ENCODE peak calls at places on chromosomes 12 and 14, in five cellular contexts. Y, C, Q, O and T are unnamed samples.

GRCh38 chr14:58362798-58363412 is 32.8 kb upstream of the TOMM20L start:
- DNase-seq in Y (no peak), C (no peak), Q (peak), O (no peak), T (no peak)

GRCh38 chr12:7989827-7990491 is 42.6 kb upstream of the FOXJ2 start:
- DNase-seq in Y (no peak), C (no peak), Q (peak), O (no peak), T (peak)

GRCh38 chr12:18171571-18171970 is 81.6 kb upstream of the RERGL start:
- DNase-seq in Y (no peak), C (no peak), Q (peak), O (no peak), T (no peak)

GRCh38 chr14:38039526-38039925 is 168.2 kb upstream of the SSTR1 start:
- DNase-seq in Y (no peak), C (no peak), Q (peak), O (no peak), T (no peak)

GRCh38 chr12:45369065-45369464 is 153.2 kb downstream of the ANO6 start:
- DNase-seq in Y (no peak), C (no peak), Q (peak), O (no peak), T (peak)

GRCh38 chr12:131897875-131898274 is 3.5 kb downstream of the ULK1 start:
- DNase-seq in Y (no peak), C (no peak), Q (no peak), O (no peak), T (no peak)

GRCh38 chr12:114911196-114911595 is 227.2 kb upstream of the TBX3 start:
- DNase-seq in Y (no peak), C (no peak), Q (peak), O (no peak), T (no peak)

GRCh38 chr12:45878630-45879255 is 111.6 kb downstream of the SCAF11 start:
- DNase-seq in Y (no peak), C (no peak), Q (peak), O (no peak), T (peak)

GRCh38 chr14:74636424-74637183 is 24.6 kb upstream of the LTBP2 start:
- DNase-seq in Y (no peak), C (no peak), Q (peak), O (no peak), T (no peak)

GRCh38 chr14:102593841-102594170 is 1.4 kb downstream of the RCOR1 start:
- DNase-seq in Y (no peak), C (no peak), Q (no peak), O (no peak), T (no peak)

GRCh38 chr12:61291647-61292046 is 968.6 kb upstream of the USP15 start:
- DNase-seq in Y (no peak), C (no peak), Q (peak), O (no peak), T (no peak)

DNA sequence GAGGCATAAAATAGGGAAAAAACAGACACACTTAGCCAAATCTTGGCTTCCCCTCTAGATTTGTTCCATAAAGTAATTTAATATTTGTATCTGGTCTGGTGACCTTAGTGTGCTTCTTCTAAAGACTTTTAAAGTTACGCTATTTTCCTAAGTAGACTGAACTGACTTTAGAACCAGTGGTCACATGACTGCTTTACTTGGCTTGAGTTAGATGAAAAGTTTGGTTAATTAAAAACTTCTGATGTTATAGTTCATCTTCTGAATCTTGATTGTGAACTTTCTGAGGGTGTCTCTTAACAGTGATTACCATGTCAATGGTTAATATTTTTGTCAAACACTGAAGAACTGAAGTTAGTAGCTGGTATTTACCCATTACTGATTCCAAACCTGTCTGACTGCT is 2.6 kb downstream of the BBS10 start:
- DNase-seq in Y (no peak), C (no peak), Q (no peak), O (no peak), T (no peak)
- H2BK120ac ChIP-seq in Y (no peak), C (no peak), Q (no peak), O (no peak), T (no peak)

GRCh38 chr14:61342941-61343340 is 21.6 kb downstream of the PRKCH start:
- DNase-seq in Y (no peak), C (no peak), Q (no peak), O (no peak), T (no peak)
- H3K27ac ChIP-seq in Y (no peak), C (no peak), Q (no peak), O (no peak), T (no peak)

DNA sequence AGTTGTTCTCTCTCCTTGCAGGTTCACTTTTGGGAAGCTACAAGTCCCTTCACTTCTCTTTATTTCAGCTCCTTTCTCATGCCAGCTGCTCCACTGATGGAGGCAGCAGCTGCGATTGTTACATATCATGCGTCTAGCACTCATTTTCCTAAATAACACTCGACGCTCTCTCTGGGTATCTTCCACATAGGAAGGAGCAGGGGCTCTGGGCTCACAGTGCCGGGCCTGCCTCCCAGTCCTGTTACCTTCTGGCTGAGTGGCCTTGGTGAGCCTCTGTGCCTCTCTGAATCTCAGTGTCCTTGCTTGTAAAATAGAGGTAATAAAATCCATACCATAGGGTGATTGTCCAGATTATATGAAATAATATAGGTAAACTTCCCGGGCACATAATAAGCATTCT is 162.5 kb upstream of the HIF1A start:
- DNase-seq in Y (no peak), C (no peak), Q (no peak), O (no peak), T (no peak)
- H2BK12ac ChIP-seq in Y (no peak), C (no peak), Q (peak), O (no peak), T (peak)

GRCh38 chr14:92486881-92487280 is 26.7 kb upstream of the RIN3 start:
- DNase-seq in Y (no peak), C (no peak), Q (peak), O (no peak), T (no peak)

GRCh38 chr14:92484132-92484823 is 29.3 kb upstream of the RIN3 start:
- DNase-seq in Y (peak), C (no peak), Q (no peak), O (no peak), T (no peak)

GRCh38 chr14:92489394-92490238 is 24.0 kb upstream of the RIN3 start:
- DNase-seq in Y (peak), C (no peak), Q (no peak), O (no peak), T (peak)

GRCh38 chr14:92490239-92490959 is 23.2 kb upstream of the RIN3 start:
- DNase-seq in Y (peak), C (no peak), Q (no peak), O (no peak), T (no peak)

DNA sequence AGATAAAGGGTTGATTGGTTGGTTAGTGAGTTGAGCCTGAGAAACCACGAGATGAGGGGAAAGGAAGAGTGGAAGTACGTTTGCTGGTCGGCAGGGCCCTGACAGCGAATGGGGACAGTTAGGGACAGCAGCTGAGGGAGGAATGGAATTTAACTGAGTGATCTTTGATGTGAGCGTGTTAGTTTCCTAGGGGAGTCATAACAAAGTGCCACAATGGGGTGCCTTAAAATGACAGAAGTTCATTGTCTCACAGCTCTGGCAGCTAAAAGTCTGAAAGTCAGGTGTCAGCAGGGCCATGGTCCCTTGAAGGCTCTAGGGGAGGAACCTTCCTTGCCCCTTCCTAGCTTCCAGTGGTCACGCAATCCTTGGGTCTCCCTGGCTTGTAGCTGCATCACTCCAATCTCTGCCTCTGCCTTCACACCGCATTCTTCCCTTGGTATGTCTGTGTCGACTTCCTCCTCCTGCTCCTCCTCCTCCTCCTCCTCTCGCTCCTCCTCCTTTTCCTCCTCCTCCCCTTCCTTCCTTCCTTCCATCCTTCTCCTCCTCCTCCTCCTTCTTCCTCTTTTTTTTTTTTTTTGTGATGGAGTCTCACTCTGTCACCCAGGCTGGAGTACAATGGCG is 26.0 kb upstream of the RIN3 start:
- DNase-seq in Y (peak), C (no peak), Q (no peak), O (no peak), T (no peak)
- H2BK120ac ChIP-seq in Y (no peak), C (no peak), Q (no peak), O (no peak), T (no peak)

GRCh38 chr12:98757455-98757854 is 112.4 kb downstream of the APAF1 start:
- DNase-seq in Y (no peak), C (no peak), Q (no peak), O (no peak), T (no peak)

GRCh38 chr12:98751580-98752115 is 106.6 kb downstream of the APAF1 start:
- DNase-seq in Y (no peak), C (no peak), Q (no peak), O (no peak), T (no peak)

GRCh38 chr12:98754095-98754494 is 109.0 kb downstream of the APAF1 start:
- DNase-seq in Y (no peak), C (no peak), Q (peak), O (no peak), T (no peak)

GRCh38 chr12:98750511-98750910 is 105.4 kb downstream of the APAF1 start:
- DNase-seq in Y (peak), C (no peak), Q (no peak), O (no peak), T (no peak)

DNA sequence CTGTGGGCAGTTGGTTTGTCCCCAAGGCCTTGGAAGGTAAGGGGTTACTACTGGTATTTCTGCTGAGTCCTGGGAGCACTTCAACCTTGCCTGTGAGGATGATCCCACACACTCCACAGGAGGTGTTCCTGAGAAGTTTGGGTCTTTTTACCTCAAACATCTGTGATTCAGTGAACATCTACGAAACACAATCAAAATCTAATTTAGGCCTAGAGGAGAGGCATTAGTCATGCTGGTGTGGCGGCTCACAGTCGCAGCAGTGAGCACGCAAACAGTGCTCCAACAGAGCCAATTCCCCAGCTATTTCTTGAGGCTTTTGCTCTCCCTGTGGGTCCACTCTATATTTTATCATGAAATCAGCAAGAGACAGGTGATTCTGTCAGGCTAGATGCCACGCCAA is 107.6 kb downstream of the APAF1 start:
- DNase-seq in Y (no peak), C (no peak), Q (no peak), O (no peak), T (no peak)
- H3K27ac ChIP-seq in Y (no peak), C (no peak), Q (peak), O (no peak), T (no peak)

GRCh38 chr12:4909397-4909733 is 340 bp upstream of the KCNA1 start:
- DNase-seq in Y (peak), C (no peak), Q (no peak), O (no peak), T (no peak)
- H2BK12ac ChIP-seq in Y (no peak), C (no peak), Q (no peak), O (no peak), T (no peak)

GRCh38 chr12:98671459-98671858 is 26.4 kb downstream of the APAF1 start:
- DNase-seq in Y (no peak), C (no peak), Q (no peak), O (no peak), T (no peak)

DNA sequence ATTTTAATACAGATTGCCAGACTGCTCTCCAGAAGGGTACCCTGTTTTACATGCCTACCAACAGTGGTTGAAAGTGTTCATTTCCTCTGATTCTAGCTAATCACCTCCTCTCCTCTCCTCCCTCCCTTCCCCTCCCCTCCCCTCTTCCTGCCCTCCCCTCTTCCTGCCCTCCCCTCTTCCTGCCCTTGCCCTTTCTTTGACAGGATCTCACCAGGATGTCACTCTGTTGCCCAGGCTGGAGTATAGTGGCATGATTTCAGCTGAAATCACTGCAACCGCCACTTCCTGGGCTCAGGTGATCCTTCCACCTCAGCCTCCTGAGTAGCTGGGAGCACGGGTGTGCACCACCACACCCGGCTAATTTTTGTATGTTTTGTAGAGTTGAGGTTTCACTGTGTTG is 24.7 kb downstream of the APAF1 start:
- DNase-seq in Y (no peak), C (no peak), Q (no peak), O (no peak), T (no peak)
- H2BK120ac ChIP-seq in Y (no peak), C (no peak), Q (no peak), O (no peak), T (no peak)

DNA sequence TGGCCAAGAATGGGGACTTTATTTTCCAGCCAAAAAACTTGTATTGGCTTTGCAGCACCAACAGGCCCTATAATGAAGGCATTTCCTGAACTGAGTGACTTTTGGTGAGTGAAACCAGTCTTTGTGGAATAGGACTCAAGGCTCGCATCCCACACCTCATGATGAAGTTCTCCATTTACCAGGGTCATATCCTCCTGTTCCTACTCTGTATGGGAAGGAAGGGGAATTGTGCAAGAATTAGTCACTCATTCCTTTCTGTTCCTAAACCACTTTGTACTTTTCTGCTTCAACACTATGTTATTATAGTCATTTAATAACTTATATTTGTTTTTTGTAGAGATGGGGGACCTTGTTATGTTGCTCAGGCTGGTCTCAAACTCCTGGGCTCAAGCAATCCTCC is 2.3 kb upstream of the SPATS2 start:
- DNase-seq in Y (no peak), C (no peak), Q (peak), O (no peak), T (no peak)
- H3K27ac ChIP-seq in Y (no peak), C (no peak), Q (no peak), O (no peak), T (no peak)